ENCODE peak calls at places on chromosomes 7 and 10, in nine cellular contexts. R is tibial nerve; E is brain microvascular endothelial cell; L is astrocyte of the cerebellum; H is heart left ventricle; F is HFF-Myc; G is CD4-positive, alpha-beta T cell; B is right lobe of liver; M is kidney epithelial cell. A is an unnamed sample.

GRCh38 chr10:77498210-77498609 is 139.4 kb downstream of the KCNMA1 start:
- DNase-seq in R (no peak), E (no peak), F (no peak), H (no peak), G (no peak), L (no peak), B (peak), M (no peak), A (no peak)

GRCh38 chr7:5408777-5409176 is 14.9 kb downstream of the TNRC18 start:
- DNase-seq in M (no peak), R (no peak), E (peak), B (no peak), H (no peak), F (no peak), G (no peak), L (no peak), A (no peak)

GRCh38 chr10:71743099-71743838 is 23.7 kb upstream of the C10orf105 start:
- DNase-seq in R (no peak), L (no peak), H (no peak), M (no peak), B (no peak), E (no peak), G (no peak), F (no peak), A (no peak)

GRCh38 chr10:125225051-125225450 is 64.7 kb upstream of the CTBP2 start:
- DNase-seq in L (no peak), E (no peak), F (no peak), R (no peak), M (no peak), B (no peak), H (no peak), G (no peak), A (no peak)

GRCh38 chr7:7761974-7762769 is 43.8 kb upstream of the RPA3 start:
- DNase-seq in M (no peak), R (peak), G (peak), F (no peak), E (peak), B (no peak), L (no peak), H (no peak), A (no peak)

GRCh38 chr10:114068054-114068707 is 24.5 kb downstream of the ADRB1 start:
- DNase-seq in L (peak), G (no peak), M (no peak), E (no peak), B (no peak), F (no peak), H (no peak), R (no peak), A (no peak)

GRCh38 chr7:17275749-17276671 is 22.4 kb upstream of the AHR start:
- DNase-seq in L (peak), F (no peak), B (no peak), E (peak), R (no peak), M (peak), G (no peak), H (no peak), A (no peak)

GRCh38 chr7:21550821-21551531 is 8.1 kb downstream of the DNAH11 start:
- DNase-seq in F (no peak), L (no peak), E (no peak), H (no peak), B (no peak), R (no peak), M (no peak), G (no peak), A (no peak)

GRCh38 chr7:34128762-34129161 is 223.4 kb downstream of the BMPER start:
- DNase-seq in L (no peak), H (no peak), G (no peak), F (peak), M (no peak), B (no peak), E (peak), R (no peak), A (no peak)

GRCh38 chr10:43444313-43444712 is 7.4 kb downstream of the ZNF487 start:
- DNase-seq in H (no peak), M (no peak), B (no peak), R (no peak), E (no peak), G (no peak), F (no peak), L (no peak), A (no peak)

GRCh38 chr7:151310578-151310977 is 31.0 kb upstream of the NUB1 start:
- DNase-seq in H (no peak), G (no peak), M (no peak), B (no peak), F (no peak), R (no peak), E (no peak), L (no peak), A (no peak)

GRCh38 chr10:23918090-23918704 is 290.7 kb upstream of the KIAA1217 start:
- DNase-seq in L (no peak), H (peak), M (no peak), F (no peak), R (no peak), G (no peak), B (no peak), E (no peak), A (no peak)

GRCh38 chr10:36573246-36573645 is 552.2 kb upstream of the ANKRD30A start:
- DNase-seq in H (no peak), G (no peak), M (no peak), R (no peak), E (no peak), F (no peak), B (no peak), L (no peak), A (no peak)

GRCh38 chr7:102042016-102042656 is 224.7 kb downstream of the CUX1 start:
- DNase-seq in B (peak), E (peak), F (no peak), R (no peak), L (no peak), M (no peak), H (no peak), G (no peak), A (no peak)

GRCh38 chr10:115939101-115939815 is 333.7 kb downstream of the GFRA1 start:
- DNase-seq in B (no peak), G (no peak), H (no peak), L (peak), F (no peak), E (no peak), R (no peak), M (no peak), A (no peak)

GRCh38 chr7:3493499-3493898 is 192.4 kb downstream of the SDK1 start:
- DNase-seq in F (no peak), L (peak), G (no peak), B (no peak), H (no peak), R (no peak), E (peak), M (peak), A (no peak)

GRCh38 chr10:104103956-104104355 is 18.0 kb upstream of the SFR1 start:
- DNase-seq in R (no peak), H (no peak), L (no peak), B (no peak), E (no peak), G (no peak), M (no peak), F (no peak), A (no peak)

GRCh38 chr10:84256510-84257342 is 11.9 kb downstream of the RGR start:
- DNase-seq in G (peak), M (no peak), L (no peak), F (no peak), H (peak), B (no peak), E (peak), R (peak), A (peak)

GRCh38 chr10:93752761-93753160 is 5.0 kb upstream of the LGI1 start:
- DNase-seq in B (no peak), H (no peak), E (peak), M (peak), F (peak), L (no peak), G (no peak), R (no peak), A (no peak)

GRCh38 chr7:75611557-75612178 is 119.5 kb downstream of the SPDYE5 start:
- DNase-seq in L (no peak), F (no peak), M (no peak), R (peak), G (no peak), B (peak), E (no peak), H (peak), A (no peak)

GRCh38 chr7:22444181-22444966 is 55.6 kb downstream of the STEAP1B start:
- DNase-seq in F (no peak), G (no peak), E (no peak), R (no peak), M (no peak), H (peak), L (no peak), B (no peak), A (no peak)

GRCh38 chr7:88224596-88225275 is 4.9 kb upstream of the SRI start:
- DNase-seq in M (no peak), E (peak), R (no peak), H (no peak), G (no peak), B (no peak), F (no peak), L (peak), A (no peak)

GRCh38 chr10:43408331-43408709 is 666 bp downstream of the HNRNPF start:
- DNase-seq in H (no peak), F (no peak), L (no peak), R (no peak), B (no peak), E (no peak), G (no peak), M (no peak), A (no peak)

GRCh38 chr10:30098624-30099023 is 39.2 kb upstream of the JCAD start:
- DNase-seq in E (peak), F (peak), G (no peak), L (peak), B (no peak), R (no peak), M (peak), H (no peak), A (no peak)

GRCh38 chr10:107771066-107771465 is 606.6 kb upstream of the SORCS1 start:
- DNase-seq in M (no peak), E (no peak), L (no peak), H (no peak), F (no peak), B (no peak), R (no peak), G (no peak), A (no peak)
- TF ChIP-seq CTCF in M (no peak), E (no peak), L (no peak), H (no peak), F (no peak), B (no peak), R (no peak), G (no peak), A (no peak)

GRCh38 chr7:129643545-129644170 is 32.1 kb downstream of the NRF1 start:
- DNase-seq in G (no peak), R (no peak), H (no peak), M (no peak), E (no peak), F (no peak), B (no peak), L (no peak), A (no peak)

GRCh38 chr7:129640400-129640799 is 28.9 kb downstream of the NRF1 start:
- DNase-seq in B (no peak), R (no peak), M (no peak), H (no peak), F (no peak), G (no peak), L (no peak), E (no peak), A (no peak)

GRCh38 chr7:129642871-129643515 is 31.5 kb downstream of the NRF1 start:
- DNase-seq in G (no peak), H (no peak), L (no peak), R (no peak), B (no peak), M (no peak), F (no peak), E (no peak), A (no peak)

GRCh38 chr7:129646369-129647021 is 35.0 kb downstream of the NRF1 start:
- DNase-seq in E (no peak), M (no peak), B (no peak), G (no peak), H (no peak), F (no peak), R (no peak), L (no peak), A (no peak)

DNA sequence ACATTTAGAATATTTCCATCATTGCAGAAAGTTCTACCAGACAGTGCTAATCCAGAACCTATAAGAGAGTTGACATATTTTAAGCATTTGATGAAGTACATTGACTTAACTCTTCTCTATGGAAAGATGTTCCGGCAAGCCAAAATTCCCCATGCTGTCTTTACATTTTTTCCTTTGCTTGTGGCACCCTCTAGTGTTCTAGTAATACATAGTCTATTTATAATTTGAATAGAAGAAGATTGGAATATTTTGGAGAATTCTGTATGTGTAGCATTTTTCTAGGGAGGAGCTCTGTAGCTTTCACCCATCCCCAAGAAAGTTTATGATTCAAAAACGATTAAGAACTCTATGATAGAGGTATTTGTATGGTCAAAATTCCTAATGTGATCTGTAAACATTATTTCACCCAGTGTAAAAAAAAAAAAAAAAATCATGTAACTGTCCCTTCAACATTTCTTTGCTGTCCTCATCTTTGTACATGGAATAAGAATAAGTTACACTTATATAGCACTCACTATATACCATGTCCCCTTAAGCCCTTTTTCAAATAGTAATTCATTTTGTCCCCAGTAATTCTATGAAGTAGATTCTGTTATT is 33.2 kb downstream of the NRF1 start:
- DNase-seq in B (no peak), M (no peak), R (no peak), F (no peak), G (no peak), E (peak), L (peak), H (no peak), A (no peak)
- TF ChIP-seq CTCF in B (peak), M (peak), R (peak), F (peak), G (peak), E (peak), L (peak), H (peak), A (peak)

DNA sequence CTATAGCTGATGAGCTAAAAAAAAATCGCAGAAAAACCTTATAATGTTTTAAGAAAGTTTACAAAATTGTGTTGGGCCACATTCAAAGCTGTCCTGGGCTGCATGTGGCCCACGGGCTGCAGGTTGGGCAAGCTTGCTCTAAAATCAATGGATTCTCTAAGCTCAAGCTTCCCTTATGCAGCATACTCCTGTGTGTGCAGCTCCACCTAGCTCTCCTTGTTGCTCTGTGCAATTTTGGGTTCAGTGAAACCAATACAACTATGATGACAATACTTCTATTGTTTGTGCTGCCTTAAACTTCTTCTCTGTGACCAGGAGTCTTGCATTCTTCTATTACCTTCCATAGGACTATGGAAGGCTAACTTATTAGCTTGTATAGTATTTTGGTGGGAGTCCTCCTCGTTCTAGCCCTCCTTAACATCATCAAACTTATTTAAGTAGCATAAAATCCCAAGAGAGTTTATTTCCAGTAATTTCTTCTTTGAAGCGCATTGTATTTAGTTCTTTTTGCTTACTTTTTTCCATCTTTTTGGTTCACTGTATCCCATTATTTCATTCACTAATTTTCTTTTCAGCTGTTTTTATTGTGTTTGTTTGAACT is 170.9 kb upstream of the SMIM30 start:
- DNase-seq in F (peak), H (peak), G (no peak), B (no peak), R (no peak), E (peak), L (peak), M (no peak), A (no peak)
- TF ChIP-seq CTCF in F (peak), H (peak), G (no peak), B (no peak), R (no peak), E (peak), L (peak), M (peak), A (no peak)

GRCh38 chr7:25714013-25714412 is 438.0 kb upstream of the NFE2L3 start:
- DNase-seq in F (no peak), M (no peak), H (no peak), B (no peak), L (no peak), E (no peak), G (no peak), R (no peak), A (no peak)

GRCh38 chr7:25712500-25712899 is 439.5 kb upstream of the NFE2L3 start:
- DNase-seq in L (no peak), E (no peak), H (no peak), G (no peak), M (no peak), R (no peak), B (no peak), F (no peak), A (no peak)

GRCh38 chr7:25708211-25708610 is 443.8 kb upstream of the NFE2L3 start:
- DNase-seq in B (no peak), R (no peak), L (no peak), H (no peak), F (no peak), M (no peak), G (no peak), E (no peak), A (no peak)

GRCh38 chr7:25710954-25711353 is 441.0 kb upstream of the NFE2L3 start:
- DNase-seq in H (no peak), M (no peak), R (no peak), L (no peak), B (no peak), E (no peak), F (no peak), G (no peak), A (no peak)

GRCh38 chr7:25711940-25712339 is 440.1 kb upstream of the NFE2L3 start:
- DNase-seq in H (no peak), R (no peak), M (no peak), G (no peak), F (no peak), B (no peak), E (no peak), L (no peak), A (no peak)
- TF ChIP-seq CTCF in H (no peak), R (no peak), M (no peak), G (no peak), F (no peak), B (no peak), E (no peak), L (no peak), A (no peak)

DNA sequence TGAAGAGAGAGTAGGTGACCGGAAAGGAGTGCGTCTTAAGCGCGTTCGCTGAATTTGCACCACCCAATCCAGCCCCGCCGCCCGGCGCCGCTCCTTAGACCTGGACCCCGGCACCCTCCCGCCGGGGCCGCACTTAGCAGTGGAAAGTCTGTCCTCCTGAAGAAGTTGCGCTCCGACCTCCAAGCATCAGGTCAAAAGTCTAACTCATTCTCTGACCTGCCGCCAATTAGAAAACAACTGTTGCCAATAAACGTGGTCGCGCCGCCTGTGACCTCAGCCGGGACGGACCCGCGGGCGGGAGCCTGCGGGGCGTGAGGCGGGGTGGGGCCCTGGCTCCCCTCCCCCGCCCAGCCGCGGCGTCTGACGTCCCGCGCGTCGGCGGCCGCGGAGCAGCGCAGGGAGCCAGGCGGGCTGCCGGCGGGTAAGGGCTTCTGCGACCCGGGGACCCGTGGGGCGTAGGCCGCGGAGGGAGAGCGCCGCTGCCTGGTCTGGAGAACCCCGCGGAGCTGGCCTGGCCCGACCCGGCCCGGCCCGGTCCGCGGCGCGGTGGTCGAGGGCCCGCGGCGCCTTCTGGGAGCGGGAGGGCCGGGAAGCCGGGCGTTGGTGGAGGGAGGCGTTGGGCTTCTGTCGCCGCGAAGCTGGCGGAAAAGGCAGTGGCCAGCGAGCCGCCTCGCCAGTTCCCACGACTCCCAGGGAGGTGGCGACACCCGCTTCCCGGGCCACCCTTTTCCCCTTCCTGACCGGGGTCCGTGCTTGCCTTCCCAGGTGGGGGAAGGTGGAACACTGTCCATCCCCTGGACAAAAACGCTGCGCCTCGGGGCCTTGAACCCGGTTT is at the start of gene BCAP29:
- DNase-seq in E (peak), B (peak), M (no peak), G (peak), F (no peak), L (no peak), H (peak), R (peak), A (peak)
- TF ChIP-seq CTCF in E (peak), B (peak), M (peak), G (no peak), F (no peak), L (no peak), H (peak), R (peak), A (no peak)

GRCh38 chr10:86068532-86069337 is 297.9 kb downstream of the GRID1 start:
- DNase-seq in G (no peak), H (no peak), E (no peak), F (no peak), R (no peak), L (no peak), B (no peak), M (no peak), A (peak)
- TF ChIP-seq CTCF in G (no peak), H (no peak), E (no peak), F (no peak), R (no peak), L (no peak), B (no peak), M (no peak), A (no peak)

DNA sequence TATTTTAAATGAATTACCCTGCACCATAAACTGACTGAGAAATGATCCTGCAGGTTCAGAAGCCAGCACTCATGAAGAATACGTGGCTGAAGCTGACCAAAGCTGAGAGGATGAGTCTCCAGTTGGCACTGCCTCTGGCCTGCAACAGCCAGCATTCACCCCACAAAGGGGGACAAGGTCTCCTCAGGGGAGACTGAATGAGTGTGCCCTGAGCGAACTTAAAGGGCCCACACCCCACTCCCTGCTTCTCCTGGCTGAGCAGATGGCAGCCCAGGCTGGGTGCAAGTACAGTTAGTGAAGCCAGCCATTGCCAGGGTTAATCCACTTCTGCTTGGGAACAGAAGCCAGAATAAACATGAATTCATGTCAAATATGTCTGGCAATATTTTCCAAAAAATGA is 98.1 kb downstream of the PPP1R17 start:
- DNase-seq in L (no peak), F (no peak), B (no peak), M (no peak), G (no peak), E (no peak), H (no peak), R (no peak), A (no peak)
- TF ChIP-seq CTCF in L (no peak), F (no peak), B (no peak), M (no peak), G (no peak), E (no peak), H (no peak), R (no peak), A (no peak)

GRCh38 chr10:28939352-28940157 is 262.2 kb downstream of the BAMBI start:
- DNase-seq in H (peak), B (peak), R (peak), F (no peak), G (no peak), E (peak), M (peak), L (peak), A (peak)
- TF ChIP-seq CTCF in H (no peak), B (peak), R (no peak), F (peak), G (no peak), E (peak), M (peak), L (peak), A (peak)